ENCODE peak calls at places on chromosome 3, in seven cellular contexts. One of them, this sample, is unnamed.

GRCh38 chr3:39808467-39809180 is 785 bp upstream of the MYRIP start:
- DNase-seq in SK-N-SH: peak
- DNase-seq in H1: peak
- DNase-seq in HepG2: peak
- DNase-seq in A549: no peak
- DNase-seq in GM12878: no peak
- DNase-seq in K562: no peak
- DNase-seq in this sample: no peak

GRCh38 chr3:156425651-156426050 is 129.3 kb downstream of the SSR3 start:
- DNase-seq in HepG2: no peak
- DNase-seq in H1: no peak
- DNase-seq in SK-N-SH: no peak
- DNase-seq in GM12878: no peak
- DNase-seq in A549: no peak
- DNase-seq in K562: no peak
- DNase-seq in this sample: no peak

GRCh38 chr3:197021231-197021630 is 8.4 kb downstream of the MELTF start:
- DNase-seq in A549: no peak
- DNase-seq in SK-N-SH: no peak
- DNase-seq in K562: no peak
- DNase-seq in GM12878: no peak
- DNase-seq in HepG2: no peak
- DNase-seq in H1: peak
- DNase-seq in this sample: no peak

GRCh38 chr3:197006446-197006845 is 23.2 kb downstream of the MELTF start:
- DNase-seq in GM12878: no peak
- DNase-seq in K562: no peak
- DNase-seq in SK-N-SH: no peak
- DNase-seq in A549: no peak
- DNase-seq in HepG2: no peak
- DNase-seq in H1: no peak
- DNase-seq in this sample: no peak

GRCh38 chr3:155391583-155391982 is 98.1 kb upstream of the STRIT1 start:
- DNase-seq in SK-N-SH: peak
- DNase-seq in K562: no peak
- DNase-seq in H1: no peak
- DNase-seq in GM12878: no peak
- DNase-seq in A549: peak
- DNase-seq in HepG2: no peak
- DNase-seq in this sample: peak

GRCh38 chr3:25547928-25548327 is 116.8 kb downstream of the TOP2B start:
- DNase-seq in A549: no peak
- DNase-seq in SK-N-SH: no peak
- DNase-seq in HepG2: no peak
- DNase-seq in K562: no peak
- DNase-seq in GM12878: no peak
- DNase-seq in H1: no peak
- DNase-seq in this sample: no peak

GRCh38 chr3:15300318-15301078 is 31.9 kb downstream of the SH3BP5 start:
- DNase-seq in GM12878: no peak
- DNase-seq in K562: no peak
- DNase-seq in A549: peak
- DNase-seq in SK-N-SH: no peak
- DNase-seq in HepG2: no peak
- DNase-seq in H1: no peak
- DNase-seq in this sample: peak

GRCh38 chr3:140019946-140020345 is 85.0 kb downstream of the CLSTN2 start:
- DNase-seq in SK-N-SH: peak
- DNase-seq in A549: no peak
- DNase-seq in HepG2: no peak
- DNase-seq in GM12878: no peak
- DNase-seq in K562: no peak
- DNase-seq in H1: no peak
- DNase-seq in this sample: no peak

GRCh38 chr3:195187609-195188529 is 83.1 kb downstream of the XXYLT1 start:
- DNase-seq in HepG2: no peak
- DNase-seq in GM12878: no peak
- DNase-seq in H1: no peak
- DNase-seq in SK-N-SH: no peak
- DNase-seq in K562: no peak
- DNase-seq in A549: no peak
- DNase-seq in this sample: peak

GRCh38 chr3:72041531-72041930 is 256.6 kb upstream of the PROK2 start:
- DNase-seq in GM12878: no peak
- DNase-seq in SK-N-SH: no peak
- DNase-seq in H1: no peak
- DNase-seq in A549: no peak
- DNase-seq in K562: no peak
- DNase-seq in HepG2: no peak
- DNase-seq in this sample: no peak

GRCh38 chr3:127459891-127460290 is 130.6 kb downstream of the TPRA1 start:
- DNase-seq in HepG2: no peak
- DNase-seq in K562: no peak
- DNase-seq in GM12878: no peak
- DNase-seq in SK-N-SH: no peak
- DNase-seq in H1: no peak
- DNase-seq in A549: no peak
- DNase-seq in this sample: no peak

GRCh38 chr3:168096210-168096795 is 579 bp upstream of the GOLIM4 start:
- DNase-seq in K562: peak
- DNase-seq in H1: no peak
- DNase-seq in GM12878: peak
- DNase-seq in SK-N-SH: peak
- DNase-seq in HepG2: peak
- DNase-seq in A549: peak
- DNase-seq in this sample: peak

GRCh38 chr3:138049157-138049919 is 39.4 kb downstream of the CLDN18 start:
- DNase-seq in HepG2: no peak
- DNase-seq in GM12878: no peak
- DNase-seq in H1: no peak
- DNase-seq in A549: no peak
- DNase-seq in SK-N-SH: no peak
- DNase-seq in K562: peak
- DNase-seq in this sample: peak

GRCh38 chr3:30551927-30552326 is 54.5 kb upstream of the TGFBR2 start:
- DNase-seq in HepG2: no peak
- DNase-seq in K562: no peak
- DNase-seq in SK-N-SH: no peak
- DNase-seq in GM12878: no peak
- DNase-seq in H1: no peak
- DNase-seq in A549: no peak
- DNase-seq in this sample: no peak

GRCh38 chr3:45640724-45641361 is 46.3 kb downstream of the LIMD1 start:
- DNase-seq in H1: no peak
- DNase-seq in HepG2: no peak
- DNase-seq in A549: no peak
- DNase-seq in SK-N-SH: no peak
- DNase-seq in K562: no peak
- DNase-seq in GM12878: no peak
- DNase-seq in this sample: no peak

GRCh38 chr3:151037746-151038145 is 47.7 kb upstream of the MED12L start:
- DNase-seq in H1: no peak
- DNase-seq in HepG2: no peak
- DNase-seq in A549: peak
- DNase-seq in K562: no peak
- DNase-seq in SK-N-SH: no peak
- DNase-seq in GM12878: no peak
- DNase-seq in this sample: peak

GRCh38 chr3:140093742-140094141 is 158.8 kb downstream of the CLSTN2 start:
- DNase-seq in HepG2: no peak
- DNase-seq in K562: no peak
- DNase-seq in GM12878: no peak
- DNase-seq in SK-N-SH: no peak
- DNase-seq in A549: no peak
- DNase-seq in H1: no peak
- DNase-seq in this sample: peak

GRCh38 chr3:98786364-98786930 is 23.3 kb downstream of the ST3GAL6 start:
- DNase-seq in A549: no peak
- DNase-seq in H1: no peak
- DNase-seq in K562: no peak
- DNase-seq in HepG2: peak
- DNase-seq in GM12878: no peak
- DNase-seq in SK-N-SH: no peak
- DNase-seq in this sample: no peak

GRCh38 chr3:129579991-129580390 is 26.5 kb downstream of the PLXND1 start:
- DNase-seq in K562: no peak
- DNase-seq in H1: no peak
- DNase-seq in HepG2: no peak
- DNase-seq in GM12878: no peak
- DNase-seq in A549: no peak
- DNase-seq in SK-N-SH: no peak
- DNase-seq in this sample: no peak

GRCh38 chr3:176814252-176814651 is 383.0 kb downstream of the TBL1XR1 start:
- DNase-seq in HepG2: peak
- DNase-seq in A549: peak
- DNase-seq in GM12878: no peak
- DNase-seq in K562: peak
- DNase-seq in H1: peak
- DNase-seq in SK-N-SH: peak
- DNase-seq in this sample: peak

GRCh38 chr3:20056727-20057611 is 16.7 kb downstream of the KAT2B start:
- DNase-seq in H1: no peak
- DNase-seq in K562: no peak
- DNase-seq in SK-N-SH: no peak
- DNase-seq in HepG2: no peak
- DNase-seq in A549: no peak
- DNase-seq in GM12878: no peak
- DNase-seq in this sample: peak

GRCh38 chr3:64691051-64691450 is 3.3 kb upstream of the ADAMTS9 start:
- DNase-seq in K562: no peak
- DNase-seq in GM12878: no peak
- DNase-seq in H1: no peak
- DNase-seq in A549: no peak
- DNase-seq in HepG2: no peak
- DNase-seq in SK-N-SH: no peak
- DNase-seq in this sample: peak

GRCh38 chr3:176776622-176777021 is 420.7 kb downstream of the TBL1XR1 start:
- DNase-seq in K562: no peak
- DNase-seq in A549: no peak
- DNase-seq in HepG2: no peak
- DNase-seq in SK-N-SH: no peak
- DNase-seq in GM12878: no peak
- DNase-seq in H1: no peak
- DNase-seq in this sample: no peak

DNA sequence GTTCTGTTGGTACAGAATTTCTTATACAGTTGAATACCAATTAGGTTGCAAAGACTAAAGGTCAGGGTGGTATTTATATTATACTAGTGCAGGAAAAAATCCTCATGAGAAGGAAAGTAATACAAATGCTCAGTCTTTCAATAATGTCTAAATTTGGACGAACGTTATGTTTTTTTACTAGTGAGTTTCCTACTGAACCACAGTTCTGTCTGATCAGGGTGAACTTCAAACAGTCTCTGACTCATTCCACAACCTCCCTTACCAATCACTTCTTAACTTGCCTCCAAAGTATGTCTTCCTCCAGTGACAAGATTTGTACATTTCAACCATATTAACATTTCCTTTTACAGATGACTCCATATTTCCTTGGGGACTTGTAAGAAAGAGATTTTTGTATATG is 3.4 kb downstream of the TMEM212 start:
- DNase-seq in HepG2: no peak
- DNase-seq in A549: no peak
- DNase-seq in K562: no peak
- DNase-seq in SK-N-SH: no peak
- DNase-seq in H1: no peak
- DNase-seq in GM12878: peak
- DNase-seq in this sample: peak
- TF ChIP-seq RFX5 in HepG2: no peak
- TF ChIP-seq RFX5 in A549: no peak
- TF ChIP-seq RFX5 in K562: no peak
- TF ChIP-seq RFX5 in SK-N-SH: no peak
- TF ChIP-seq RFX5 in H1: no peak
- TF ChIP-seq RFX5 in GM12878: no peak
- TF ChIP-seq RFX5 in this sample: no peak

GRCh38 chr3:124512881-124513609 is 217.2 kb upstream of the UMPS start:
- DNase-seq in K562: peak
- DNase-seq in HepG2: peak
- DNase-seq in A549: peak
- DNase-seq in H1: no peak
- DNase-seq in GM12878: no peak
- DNase-seq in SK-N-SH: no peak
- DNase-seq in this sample: peak
- TF ChIP-seq RFX5 in K562: no peak
- TF ChIP-seq RFX5 in HepG2: no peak
- TF ChIP-seq RFX5 in A549: no peak
- TF ChIP-seq RFX5 in H1: no peak
- TF ChIP-seq RFX5 in GM12878: no peak
- TF ChIP-seq RFX5 in SK-N-SH: no peak
- TF ChIP-seq RFX5 in this sample: no peak

GRCh38 chr3:43372809-43373587 is 86.7 kb downstream of the SNRK start:
- DNase-seq in SK-N-SH: no peak
- DNase-seq in HepG2: no peak
- DNase-seq in GM12878: no peak
- DNase-seq in H1: no peak
- DNase-seq in K562: no peak
- DNase-seq in A549: no peak
- DNase-seq in this sample: no peak
- TF ChIP-seq RFX5 in SK-N-SH: no peak
- TF ChIP-seq RFX5 in HepG2: no peak
- TF ChIP-seq RFX5 in GM12878: no peak
- TF ChIP-seq RFX5 in H1: no peak
- TF ChIP-seq RFX5 in K562: no peak
- TF ChIP-seq RFX5 in A549: no peak
- TF ChIP-seq RFX5 in this sample: no peak

GRCh38 chr3:192422998-192423349 is 304.4 kb downstream of the FGF12 start:
- DNase-seq in HepG2: no peak
- DNase-seq in K562: no peak
- DNase-seq in H1: no peak
- DNase-seq in SK-N-SH: no peak
- DNase-seq in A549: no peak
- DNase-seq in GM12878: no peak
- DNase-seq in this sample: no peak
- TF ChIP-seq RFX5 in HepG2: no peak
- TF ChIP-seq RFX5 in K562: no peak
- TF ChIP-seq RFX5 in H1: no peak
- TF ChIP-seq RFX5 in SK-N-SH: no peak
- TF ChIP-seq RFX5 in A549: no peak
- TF ChIP-seq RFX5 in GM12878: no peak
- TF ChIP-seq RFX5 in this sample: no peak